ENCODE peak calls at places on chromosome 12, in six cellular contexts. M is HL-60, C is bronchial epithelial cell, O is psoas muscle, N is GM20000, Y is omental fat pad. L is an unnamed sample.

GRCh38 chr12:103401421-103401820 is 94.3 kb downstream of the C12orf42 start:
- DNase-seq in M (no peak), C (peak), O (no peak), N (no peak), Y (no peak), L (no peak)

GRCh38 chr12:107660861-107661415 is 24.7 kb upstream of the PWP1 start:
- DNase-seq in M (no peak), C (no peak), O (no peak), N (no peak), Y (no peak), L (no peak)

GRCh38 chr12:14618990-14619389 is 51.3 kb upstream of the PLBD1 start:
- DNase-seq in M (peak), C (peak), O (no peak), N (no peak), Y (no peak), L (no peak)

GRCh38 chr12:57454566-57455373 is at the start of gene INHBE:
- DNase-seq in M (peak), C (no peak), O (peak), N (no peak), Y (no peak), L (no peak)

GRCh38 chr12:23950011-23950774 is 723 bp upstream of the SOX5 start:
- DNase-seq in M (no peak), C (peak), O (no peak), N (no peak), Y (no peak), L (no peak)

GRCh38 chr12:106022568-106023012 is 116.2 kb downstream of the NUAK1 start:
- DNase-seq in M (no peak), C (peak), O (no peak), N (no peak), Y (no peak), L (no peak)

GRCh38 chr12:131389051-131390013 is 321.6 kb upstream of the SFSWAP start:
- DNase-seq in M (no peak), C (no peak), O (no peak), N (no peak), Y (no peak), L (no peak)

GRCh38 chr12:42564540-42564939 is 25.0 kb downstream of the PRICKLE1 start:
- DNase-seq in M (no peak), C (no peak), O (no peak), N (no peak), Y (no peak), L (no peak)

GRCh38 chr12:71300772-71301675 is 138.6 kb upstream of the LGR5 start:
- DNase-seq in M (no peak), C (no peak), O (no peak), N (no peak), Y (no peak), L (no peak)

GRCh38 chr12:5442251-5443006 is 10.5 kb downstream of the NTF3 start:
- DNase-seq in M (peak), C (peak), O (no peak), N (peak), Y (no peak), L (no peak)

GRCh38 chr12:109191621-109192250 is 75.3 kb downstream of the ACACB start:
- DNase-seq in M (no peak), C (peak), O (no peak), N (no peak), Y (no peak), L (no peak)

GRCh38 chr12:106780010-106780625 is 5.6 kb downstream of the RIC8B start:
- DNase-seq in M (no peak), C (peak), O (no peak), N (no peak), Y (no peak), L (no peak)

GRCh38 chr12:94507455-94507854 is 47.8 kb upstream of the CEP83 start:
- DNase-seq in M (no peak), C (no peak), O (no peak), N (no peak), Y (no peak), L (no peak)

GRCh38 chr12:43501705-43502104 is 50.3 kb downstream of the ADAMTS20 start:
- DNase-seq in M (no peak), C (peak), O (no peak), N (peak), Y (no peak), L (no peak)

GRCh38 chr12:67430708-67431335 is 161.7 kb downstream of the CAND1 start:
- DNase-seq in M (no peak), C (no peak), O (peak), N (no peak), Y (no peak), L (no peak)

GRCh38 chr12:32917094-32917611 is 20.6 kb upstream of the PKP2 start:
- DNase-seq in M (no peak), C (peak), O (no peak), N (no peak), Y (no peak), L (no peak)

GRCh38 chr12:123621101-123621500 is 12.4 kb downstream of the EIF2B1 start:
- DNase-seq in M (no peak), C (no peak), O (no peak), N (no peak), Y (no peak), L (no peak)

GRCh38 chr12:95836630-95837239 is 22.0 kb upstream of the SNRPF start:
- DNase-seq in M (no peak), C (no peak), O (no peak), N (no peak), Y (no peak), L (no peak)

GRCh38 chr12:116160196-116160595 is 117.3 kb downstream of the MED13L start:
- DNase-seq in M (no peak), C (peak), O (no peak), N (no peak), Y (no peak), L (no peak)

GRCh38 chr12:11894890-11895289 is 175.8 kb upstream of the BCL2L14 start:
- DNase-seq in M (no peak), C (no peak), O (no peak), N (no peak), Y (no peak), L (no peak)

GRCh38 chr12:11893998-11894397 is 176.7 kb upstream of the BCL2L14 start:
- DNase-seq in M (no peak), C (no peak), O (no peak), N (no peak), Y (no peak), L (no peak)

GRCh38 chr12:11891350-11892064 is 179.2 kb upstream of the BCL2L14 start:
- DNase-seq in M (peak), C (no peak), O (no peak), N (no peak), Y (no peak), L (no peak)

GRCh38 chr12:11895421-11896064 is 175.2 kb upstream of the BCL2L14 start:
- DNase-seq in M (peak), C (no peak), O (no peak), N (no peak), Y (no peak), L (no peak)

GRCh38 chr12:11892065-11892391 is 178.7 kb upstream of the BCL2L14 start:
- DNase-seq in M (no peak), C (no peak), O (no peak), N (no peak), Y (no peak), L (no peak)
- TF ChIP-seq CTCF in M (no peak), C (peak), O (peak), N (no peak), Y (no peak), L (peak)

GRCh38 chr12:49110191-49111155 is at the start of gene LMBR1L:
- DNase-seq in M (peak), C (peak), O (peak), N (peak), Y (peak), L (peak)
- TF ChIP-seq CTCF in M (peak), C (peak), O (peak), N (no peak), Y (no peak), L (peak)

GRCh38 chr12:132603240-132604107 is 6.9 kb downstream of the LRCOL1 start:
- DNase-seq in M (no peak), C (no peak), O (peak), N (no peak), Y (no peak), L (no peak)

GRCh38 chr12:132602578-132603239 is 7.7 kb downstream of the LRCOL1 start:
- DNase-seq in M (no peak), C (no peak), O (peak), N (no peak), Y (no peak), L (no peak)

GRCh38 chr12:132601171-132601883 is 9.1 kb downstream of the LRCOL1 start:
- DNase-seq in M (no peak), C (no peak), O (peak), N (no peak), Y (no peak), L (no peak)

GRCh38 chr12:132597333-132598283 is 12.8 kb downstream of the LRCOL1 start:
- DNase-seq in M (no peak), C (no peak), O (no peak), N (no peak), Y (no peak), L (no peak)

GRCh38 chr12:132600048-132601032 is 10.0 kb downstream of the LRCOL1 start:
- DNase-seq in M (peak), C (peak), O (peak), N (peak), Y (no peak), L (no peak)
- TF ChIP-seq CTCF in M (peak), C (peak), O (peak), N (peak), Y (no peak), L (peak)

DNA sequence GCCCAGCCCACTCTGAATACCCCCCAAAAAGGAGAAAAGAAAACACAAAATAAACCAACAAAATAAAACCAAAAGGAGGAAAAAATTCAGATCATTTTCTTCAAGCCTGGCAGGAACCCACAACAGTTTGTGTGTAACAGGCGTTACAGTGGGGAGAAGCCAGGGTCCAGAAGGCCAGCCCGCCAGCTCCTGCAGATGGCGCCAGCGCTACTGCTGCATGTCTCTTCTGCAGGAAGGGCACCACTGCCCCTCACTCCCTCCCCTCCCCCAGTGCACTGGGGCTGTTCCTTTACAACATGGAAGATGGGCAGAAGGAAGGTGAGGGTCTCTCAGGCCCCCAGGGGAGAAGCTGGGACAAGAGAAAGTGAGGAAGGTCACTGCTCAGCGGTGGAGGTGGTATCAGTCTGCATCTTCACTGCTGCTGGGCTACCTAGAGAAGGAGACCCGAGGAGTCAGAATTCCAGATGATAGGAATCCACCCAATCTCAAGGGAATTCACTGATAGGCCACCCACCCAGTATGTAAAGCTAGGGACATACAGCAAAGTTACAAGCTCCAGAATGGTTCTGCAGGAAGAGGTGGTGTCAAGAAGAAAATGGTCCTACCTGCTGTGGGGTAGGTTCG is 2.3 kb upstream of the NOP2 start:
- DNase-seq in M (peak), C (peak), O (peak), N (peak), Y (no peak), L (no peak)
- TF ChIP-seq CTCF in M (peak), C (peak), O (peak), N (peak), Y (no peak), L (peak)

DNA sequence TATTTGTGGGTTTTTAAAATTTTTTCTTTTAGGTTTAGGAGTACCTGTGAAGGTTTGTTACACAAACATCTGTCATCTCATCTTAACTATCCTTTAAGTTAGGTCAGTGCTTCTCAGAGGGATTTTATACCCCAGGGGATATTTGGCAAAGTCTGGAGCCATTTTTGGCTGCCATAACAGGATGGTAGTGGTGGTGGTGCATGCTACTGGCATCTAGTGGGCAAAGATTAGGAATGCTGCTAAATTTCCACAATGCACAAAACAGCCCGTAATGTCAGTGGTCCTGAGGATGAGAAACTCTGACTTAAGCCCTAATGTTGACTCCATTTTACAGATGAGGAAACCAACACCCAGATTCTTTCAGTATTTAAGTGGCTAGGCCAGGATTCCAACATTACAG is 85.2 kb upstream of the MYF6 start:
- DNase-seq in M (no peak), C (no peak), O (no peak), N (no peak), Y (no peak), L (no peak)
- TF ChIP-seq CTCF in M (no peak), C (peak), O (no peak), N (no peak), Y (no peak), L (peak)

GRCh38 chr12:3073438-3074255 is 3.5 kb upstream of the TSPAN9 start:
- DNase-seq in M (peak), C (peak), O (peak), N (peak), Y (peak), L (peak)
- TF ChIP-seq CTCF in M (peak), C (peak), O (peak), N (peak), Y (no peak), L (peak)

L was measured in osteocyte.